ENCODE peak calls at places on chromosomes 6 and 20, in seven cellular contexts. W, H, F, D, N, K and Y are unnamed samples.

GRCh38 chr20:62719250-62719945 is 10.8 kb downstream of the NTSR1 start:
- DNase-seq in W (no peak), H (no peak), F (no peak), D (no peak), N (no peak), K (no peak), Y (no peak)

GRCh38 chr6:157093555-157093954 is 229.8 kb downstream of the TMEM242 start:
- DNase-seq in W (no peak), H (no peak), F (no peak), D (no peak), N (no peak), K (no peak), Y (no peak)

GRCh38 chr20:62710886-62711702 is 2.5 kb downstream of the NTSR1 start:
- DNase-seq in W (no peak), H (no peak), F (no peak), D (no peak), N (no peak), K (no peak), Y (no peak)

GRCh38 chr20:10573273-10573950 is 100.4 kb downstream of the JAG1 start:
- DNase-seq in W (no peak), H (no peak), F (no peak), D (no peak), N (peak), K (no peak), Y (no peak)

GRCh38 chr20:37565134-37565811 is 37.6 kb upstream of the BLCAP start:
- DNase-seq in W (no peak), H (no peak), F (no peak), D (no peak), N (no peak), K (no peak), Y (no peak)

GRCh38 chr6:90184334-90185298 is 112.0 kb downstream of the BACH2 start:
- DNase-seq in W (peak), H (no peak), F (no peak), D (no peak), N (peak), K (no peak), Y (no peak)

GRCh38 chr6:11815231-11815630 is 36.6 kb upstream of the ADTRP start:
- DNase-seq in W (no peak), H (no peak), F (no peak), D (no peak), N (peak), K (no peak), Y (no peak)

GRCh38 chr6:150627601-150628012 is 27.9 kb downstream of the PLEKHG1 start:
- DNase-seq in W (no peak), H (no peak), F (no peak), D (no peak), N (no peak), K (no peak), Y (no peak)

GRCh38 chr20:51661609-51662178 is 106.5 kb downstream of the ATP9A start:
- DNase-seq in W (no peak), H (no peak), F (no peak), D (no peak), N (peak), K (no peak), Y (no peak)

GRCh38 chr6:25193147-25193864 is 85.9 kb upstream of the CARMIL1 start:
- DNase-seq in W (no peak), H (no peak), F (peak), D (no peak), N (peak), K (no peak), Y (no peak)

GRCh38 chr6:163994566-163994965 is 580.0 kb downstream of the QKI start:
- DNase-seq in W (no peak), H (no peak), F (no peak), D (no peak), N (no peak), K (no peak), Y (no peak)

GRCh38 chr6:35776364-35777215 is at the start of gene CLPSL2:
- DNase-seq in W (peak), H (no peak), F (no peak), D (no peak), N (no peak), K (peak), Y (no peak)

GRCh38 chr6:73927421-73927820 is 231.4 kb downstream of the CD109 start:
- DNase-seq in W (no peak), H (no peak), F (no peak), D (no peak), N (no peak), K (no peak), Y (no peak)

GRCh38 chr6:130676077-130676772 is 151.0 kb upstream of the SMLR1 start:
- DNase-seq in W (no peak), H (no peak), F (peak), D (no peak), N (no peak), K (peak), Y (no peak)

GRCh38 chr20:33773412-33774089 is 37.6 kb upstream of the CHMP4B start:
- DNase-seq in W (no peak), H (no peak), F (no peak), D (no peak), N (no peak), K (no peak), Y (no peak)

GRCh38 chr6:46651766-46652165 is 852 bp downstream of the CYP39A1 start:
- DNase-seq in W (no peak), H (no peak), F (no peak), D (no peak), N (no peak), K (no peak), Y (no peak)

GRCh38 chr6:39731565-39731964 is 6.4 kb upstream of the KIF6 start:
- DNase-seq in W (no peak), H (no peak), F (no peak), D (no peak), N (no peak), K (peak), Y (no peak)
- H3K27ac ChIP-seq in W (no peak), H (no peak), F (no peak), D (no peak), N (no peak), K (no peak), Y (no peak)

GRCh38 chr6:37868447-37868825 is 48.9 kb downstream of the ZFAND3 start:
- DNase-seq in W (no peak), H (no peak), F (no peak), D (no peak), N (peak), K (no peak), Y (no peak)
- H3K27ac ChIP-seq in W (no peak), H (no peak), F (no peak), D (no peak), N (peak), K (no peak), Y (no peak)

DNA sequence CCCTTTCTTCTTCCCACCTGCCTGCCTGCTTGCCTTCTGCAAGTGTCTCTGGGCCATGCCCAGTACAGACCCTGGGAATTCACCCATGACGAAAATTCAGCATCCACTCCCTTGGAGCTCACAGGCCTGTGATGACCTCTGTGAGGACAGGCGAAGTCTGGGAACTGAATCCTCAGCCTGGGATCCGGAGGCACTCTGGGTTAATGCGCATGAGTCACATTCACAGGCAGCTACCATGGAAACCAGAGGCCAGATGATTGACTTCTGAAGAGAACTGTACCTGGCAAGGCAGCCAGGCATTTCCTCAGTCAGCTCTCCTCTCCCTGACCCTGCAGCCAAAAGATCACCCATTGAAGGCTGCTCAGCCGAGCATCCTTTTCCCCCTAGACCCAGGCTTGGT is 41.0 kb downstream of the SLC9A8 start:
- DNase-seq in W (no peak), H (no peak), F (peak), D (no peak), N (peak), K (peak), Y (no peak)
- H3K27ac ChIP-seq in W (no peak), H (no peak), F (no peak), D (peak), N (peak), K (no peak), Y (no peak)

GRCh38 chr6:5671604-5672559 is 334.8 kb downstream of the NRN1 start:
- DNase-seq in W (no peak), H (no peak), F (peak), D (no peak), N (no peak), K (peak), Y (peak)
- H3K27ac ChIP-seq in W (peak), H (no peak), F (peak), D (peak), N (no peak), K (peak), Y (peak)

DNA sequence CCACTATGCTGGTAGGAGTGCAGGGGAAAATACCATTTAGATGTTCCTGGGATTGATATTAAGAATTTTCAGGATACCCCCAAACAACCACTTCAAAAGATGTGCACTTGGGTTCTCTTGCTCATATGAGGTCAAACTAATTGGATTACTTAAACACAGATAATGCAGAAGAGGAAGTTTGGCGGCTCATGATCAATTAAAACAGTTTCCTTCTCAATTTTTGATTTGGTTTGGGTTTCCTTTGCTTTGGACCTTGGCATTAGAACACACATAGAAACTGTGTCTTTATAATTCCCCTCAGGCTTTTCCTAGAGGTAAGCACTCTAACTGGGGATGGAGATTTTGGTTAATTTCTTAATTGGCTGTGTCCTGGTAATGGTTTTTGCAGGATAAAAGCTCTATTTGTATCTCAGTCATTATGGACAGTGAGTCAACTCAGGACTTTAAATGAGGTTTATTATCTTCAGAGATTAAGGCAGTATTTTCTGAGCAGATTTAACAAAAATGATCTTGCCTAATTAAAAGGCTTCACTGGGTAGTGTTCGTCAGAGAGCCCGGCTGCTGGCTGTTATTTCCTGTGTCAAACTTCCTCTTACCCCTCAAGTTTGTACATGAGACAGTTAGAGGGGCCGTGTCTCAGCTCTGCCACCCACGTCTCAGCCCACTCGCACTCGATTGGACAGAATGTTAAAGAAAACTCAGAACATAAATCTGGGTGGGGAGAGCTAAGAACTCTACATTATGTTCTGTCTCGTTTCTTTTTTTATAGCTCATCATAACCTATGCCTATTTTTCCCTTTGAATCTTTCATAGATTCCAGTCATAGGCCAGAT is 50.3 kb upstream of the PREP start:
- DNase-seq in W (no peak), H (peak), F (no peak), D (peak), N (no peak), K (no peak), Y (no peak)
- H3K27ac ChIP-seq in W (no peak), H (no peak), F (no peak), D (peak), N (no peak), K (no peak), Y (no peak)